ENCODE peak calls at places on chromosomes 3 and 15, in eight cellular contexts. One of them, this sample, is unnamed.

GRCh38 chr3:156433138-156433537 is 121.8 kb downstream of the SSR3 start:
- DNase-seq in kidney: no peak
- DNase-seq in SW 1271: no peak
- DNase-seq in H9: no peak
- DNase-seq in frontal cortex: no peak
- DNase-seq in stimulated activated CD8-positive, alpha-beta memory T cell treated with anti-CD3 and anti-CD28 coated beads, Interleukin-7, amount 100 ng/mL, for 24 hours: no peak
- DNase-seq in left cardiac atrium: no peak
- DNase-seq in fibroblast of the aortic adventitia: peak
- DNase-seq in this sample: no peak

GRCh38 chr3:16801698-16802097 is 83.1 kb upstream of the PLCL2 start:
- DNase-seq in kidney: no peak
- DNase-seq in SW 1271: no peak
- DNase-seq in H9: no peak
- DNase-seq in frontal cortex: no peak
- DNase-seq in stimulated activated CD8-positive, alpha-beta memory T cell treated with anti-CD3 and anti-CD28 coated beads, Interleukin-7, amount 100 ng/mL, for 24 hours: no peak
- DNase-seq in left cardiac atrium: no peak
- DNase-seq in fibroblast of the aortic adventitia: no peak
- DNase-seq in this sample: no peak

GRCh38 chr3:158403013-158403412 is 168.0 kb upstream of the MLF1 start:
- DNase-seq in kidney: no peak
- DNase-seq in SW 1271: no peak
- DNase-seq in H9: no peak
- DNase-seq in frontal cortex: no peak
- DNase-seq in stimulated activated CD8-positive, alpha-beta memory T cell treated with anti-CD3 and anti-CD28 coated beads, Interleukin-7, amount 100 ng/mL, for 24 hours: no peak
- DNase-seq in left cardiac atrium: no peak
- DNase-seq in fibroblast of the aortic adventitia: no peak
- DNase-seq in this sample: no peak

GRCh38 chr3:149000207-149000745 is 8.9 kb downstream of the GYG1 start:
- DNase-seq in kidney: no peak
- DNase-seq in SW 1271: no peak
- DNase-seq in H9: no peak
- DNase-seq in frontal cortex: no peak
- DNase-seq in stimulated activated CD8-positive, alpha-beta memory T cell treated with anti-CD3 and anti-CD28 coated beads, Interleukin-7, amount 100 ng/mL, for 24 hours: no peak
- DNase-seq in left cardiac atrium: no peak
- DNase-seq in fibroblast of the aortic adventitia: no peak
- DNase-seq in this sample: no peak

GRCh38 chr3:135867911-135868310 is 97.6 kb upstream of the PPP2R3A start:
- DNase-seq in kidney: no peak
- DNase-seq in SW 1271: no peak
- DNase-seq in H9: no peak
- DNase-seq in frontal cortex: no peak
- DNase-seq in stimulated activated CD8-positive, alpha-beta memory T cell treated with anti-CD3 and anti-CD28 coated beads, Interleukin-7, amount 100 ng/mL, for 24 hours: no peak
- DNase-seq in left cardiac atrium: no peak
- DNase-seq in fibroblast of the aortic adventitia: no peak
- DNase-seq in this sample: no peak

GRCh38 chr15:74213858-74214284 is 11.3 kb upstream of the STRA6 start:
- DNase-seq in kidney: no peak
- DNase-seq in SW 1271: no peak
- DNase-seq in H9: peak
- DNase-seq in frontal cortex: no peak
- DNase-seq in stimulated activated CD8-positive, alpha-beta memory T cell treated with anti-CD3 and anti-CD28 coated beads, Interleukin-7, amount 100 ng/mL, for 24 hours: no peak
- DNase-seq in left cardiac atrium: no peak
- DNase-seq in fibroblast of the aortic adventitia: no peak
- DNase-seq in this sample: no peak

GRCh38 chr3:78957456-78957855 is 810.3 kb downstream of the ROBO1 start:
- DNase-seq in kidney: no peak
- DNase-seq in SW 1271: no peak
- DNase-seq in H9: no peak
- DNase-seq in frontal cortex: no peak
- DNase-seq in stimulated activated CD8-positive, alpha-beta memory T cell treated with anti-CD3 and anti-CD28 coated beads, Interleukin-7, amount 100 ng/mL, for 24 hours: no peak
- DNase-seq in left cardiac atrium: no peak
- DNase-seq in fibroblast of the aortic adventitia: no peak
- DNase-seq in this sample: no peak

GRCh38 chr15:72197460-72198409 is at the start of gene GRAMD2A:
- DNase-seq in kidney: peak
- DNase-seq in SW 1271: no peak
- DNase-seq in H9: peak
- DNase-seq in frontal cortex: peak
- DNase-seq in stimulated activated CD8-positive, alpha-beta memory T cell treated with anti-CD3 and anti-CD28 coated beads, Interleukin-7, amount 100 ng/mL, for 24 hours: no peak
- DNase-seq in left cardiac atrium: no peak
- DNase-seq in fibroblast of the aortic adventitia: no peak
- DNase-seq in this sample: peak

GRCh38 chr3:141020139-141020940 is 30.8 kb upstream of the SPSB4 start:
- DNase-seq in kidney: no peak
- DNase-seq in SW 1271: no peak
- DNase-seq in H9: no peak
- DNase-seq in frontal cortex: no peak
- DNase-seq in stimulated activated CD8-positive, alpha-beta memory T cell treated with anti-CD3 and anti-CD28 coated beads, Interleukin-7, amount 100 ng/mL, for 24 hours: no peak
- DNase-seq in left cardiac atrium: no peak
- DNase-seq in fibroblast of the aortic adventitia: no peak
- DNase-seq in this sample: no peak

GRCh38 chr15:83549563-83549962 is 102.4 kb downstream of the SH3GL3 start:
- DNase-seq in kidney: no peak
- DNase-seq in SW 1271: no peak
- DNase-seq in H9: no peak
- DNase-seq in frontal cortex: no peak
- DNase-seq in stimulated activated CD8-positive, alpha-beta memory T cell treated with anti-CD3 and anti-CD28 coated beads, Interleukin-7, amount 100 ng/mL, for 24 hours: no peak
- DNase-seq in left cardiac atrium: no peak
- DNase-seq in fibroblast of the aortic adventitia: no peak
- DNase-seq in this sample: no peak